ENCODE peak calls at places on chromosomes 3 and 15, in ten cellular contexts. J is ovary, C is left ventricle myocardium inferior, H is tibial nerve, B is caudate nucleus, M is astrocyte, Y is fibroblast of lung, Q is lung, G is AG04450, U is MM.1S. Z is an unnamed sample.

GRCh38 chr15:62977952-62978811 is 64.4 kb upstream of the TPM1 start:
- DNase-seq in J (no peak), C (no peak), H (no peak), B (no peak), M (peak; percentile 70), Y (peak; percentile 77), Q (no peak), G (no peak), U (no peak), Z (no peak)

GRCh38 chr3:77320514-77320913 is 280.6 kb downstream of the ROBO2 start:
- DNase-seq in J (no peak), C (no peak), H (no peak), B (no peak), M (peak; percentile 21), Y (peak; percentile 40), Q (no peak), G (peak; percentile 33), U (peak; percentile 42), Z (no peak)

GRCh38 chr15:59262316-59262715 is 55.7 kb downstream of the LDHAL6B start:
- DNase-seq in J (no peak), C (no peak), H (no peak), B (no peak), M (no peak), Y (no peak), Q (no peak), G (no peak), U (no peak), Z (no peak)

GRCh38 chr3:11438636-11439035 is 166.4 kb downstream of the ATG7 start:
- DNase-seq in J (peak; percentile 60), C (no peak), H (peak; percentile 29), B (no peak), M (no peak), Y (no peak), Q (no peak), G (no peak), U (no peak), Z (no peak)

GRCh38 chr3:132987396-132987795 is 50.8 kb upstream of the TMEM108 start:
- DNase-seq in J (no peak), C (no peak), H (no peak), B (no peak), M (no peak), Y (no peak), Q (no peak), G (no peak), U (no peak), Z (no peak)

GRCh38 chr3:165830746-165831145 is 6.5 kb downstream of the BCHE start:
- DNase-seq in J (no peak), C (no peak), H (no peak), B (no peak), M (peak; percentile 1), Y (no peak), Q (no peak), G (no peak), U (no peak), Z (no peak)

GRCh38 chr3:149356044-149356592 is 21.3 kb downstream of the TM4SF1 start:
- DNase-seq in J (no peak), C (no peak), H (no peak), B (no peak), M (no peak), Y (no peak), Q (no peak), G (no peak), U (no peak), Z (no peak)

GRCh38 chr3:63625161-63625560 is 27.3 kb upstream of the SNTN start:
- DNase-seq in J (no peak), C (no peak), H (no peak), B (no peak), M (peak; percentile 96), Y (peak; percentile 96), Q (no peak), G (peak; percentile 63), U (no peak), Z (no peak)

GRCh38 chr3:64454179-64454578 is 228.9 kb upstream of the PRICKLE2 start:
- DNase-seq in J (no peak), C (no peak), H (no peak), B (no peak), M (peak; percentile 79), Y (peak; percentile 86), Q (no peak), G (no peak), U (no peak), Z (no peak)

GRCh38 chr3:72490688-72491430 is 357.4 kb downstream of the SHQ1 start:
- DNase-seq in J (no peak), C (no peak), H (peak; percentile 21), B (no peak), M (no peak), Y (no peak), Q (no peak), G (no peak), U (no peak), Z (no peak)

GRCh38 chr3:98518816-98519215 is 3.9 kb downstream of the CLDND1 start:
- DNase-seq in J (no peak), C (no peak), H (no peak), B (peak; percentile 40), M (no peak), Y (no peak), Q (no peak), G (no peak), U (no peak), Z (no peak)

GRCh38 chr3:169813757-169814517 is 1.2 kb upstream of the LRRC34 start:
- DNase-seq in J (peak; percentile 26), C (no peak), H (peak; percentile 8), B (no peak), M (no peak), Y (no peak), Q (peak; percentile 30), G (no peak), U (peak; percentile 98), Z (no peak)

GRCh38 chr3:35602395-35602936 is 36.9 kb upstream of the ARPP21 start:
- DNase-seq in J (no peak), C (no peak), H (no peak), B (no peak), M (no peak), Y (no peak), Q (no peak), G (no peak), U (no peak), Z (no peak)

GRCh38 chr15:43749690-43750345 is 3.6 kb downstream of the PDIA3 start:
- DNase-seq in J (no peak), C (no peak), H (no peak), B (no peak), M (peak; percentile 5), Y (no peak), Q (no peak), G (no peak), U (peak; percentile 84), Z (no peak)

DNA sequence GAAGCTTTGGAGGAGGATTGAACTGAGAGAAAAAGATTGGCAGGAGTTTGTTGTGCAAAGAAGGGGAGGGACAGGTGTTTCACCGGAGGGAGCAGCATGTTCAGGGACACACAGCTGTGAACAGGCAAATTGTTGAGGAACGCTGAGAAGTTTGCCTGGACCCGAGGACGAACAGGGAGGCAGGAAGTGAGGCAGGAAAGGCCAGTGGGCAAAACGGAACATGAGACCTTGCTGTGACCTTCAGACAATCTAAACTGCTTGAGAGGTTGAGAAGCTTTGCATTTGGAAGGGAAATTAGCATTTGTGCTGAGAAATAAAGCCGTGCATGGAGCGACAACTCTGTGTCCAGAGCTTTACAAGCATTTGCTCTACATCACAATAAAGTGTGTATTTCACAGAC is 47.9 kb downstream of the CDC25A start:
- DNase-seq in J (no peak), C (no peak), H (no peak), B (no peak), M (no peak), Y (no peak), Q (no peak), G (no peak), U (no peak), Z (no peak)
- H3K27ac ChIP-seq in J (no peak overlapping the region), C (peak overlapping the region; percentile 61), H (no peak overlapping the region), B (no peak overlapping the region), M (no peak overlapping the region), Y (no peak overlapping the region), Q (no peak overlapping the region), G (no peak overlapping the region), U (no peak overlapping the region), Z (no peak overlapping the region)

GRCh38 chr3:33807190-33807589 is 8.8 kb downstream of the PDCD6IP start:
- DNase-seq in J (no peak), C (peak; percentile 27), H (no peak), B (no peak), M (no peak), Y (no peak), Q (no peak), G (no peak), U (no peak), Z (no peak)
- H3K27ac ChIP-seq in J (no peak overlapping the region), C (peak overlapping the region; percentile 66), H (no peak overlapping the region), B (no peak overlapping the region), M (no peak overlapping the region), Y (no peak overlapping the region), Q (peak overlapping the region; percentile 89), G (no peak overlapping the region), U (no peak overlapping the region), Z (no peak overlapping the region)

DNA sequence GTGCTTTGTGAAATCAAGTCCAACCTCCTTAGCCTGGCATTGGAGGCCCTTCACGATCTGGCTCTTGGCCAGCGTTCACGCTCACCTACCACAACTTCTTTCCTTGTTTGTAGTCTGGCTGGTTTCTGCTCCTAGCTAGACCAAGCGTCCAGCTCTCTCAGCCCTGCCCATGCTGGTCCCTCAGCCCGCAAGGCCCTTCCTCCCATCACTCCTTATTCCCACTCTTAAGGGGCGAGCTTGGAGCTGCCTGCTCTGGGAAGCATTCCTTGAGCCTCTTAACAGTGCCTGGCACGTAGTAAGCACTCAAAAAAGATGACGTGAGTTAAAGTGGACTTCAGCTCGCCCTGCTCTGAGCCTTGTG is 8.7 kb downstream of the SLC6A6 start:
- DNase-seq in J (no peak), C (no peak), H (no peak), B (no peak), M (no peak), Y (no peak), Q (peak; percentile 80), G (no peak), U (no peak), Z (no peak)
- H3K27ac ChIP-seq in J (no peak overlapping the region), C (no peak overlapping the region), H (no peak overlapping the region), B (no peak overlapping the region), M (peak overlapping the region; percentile 32), Y (peak overlapping the region; percentile 80), Q (peak overlapping the region; percentile 77), G (peak overlapping the region; percentile 52), U (no peak overlapping the region), Z (no peak overlapping the region)

GRCh38 chr3:4990061-4990460 is 10.8 kb downstream of the BHLHE40 start:
- DNase-seq in J (no peak), C (no peak), H (no peak), B (no peak), M (no peak), Y (no peak), Q (no peak), G (no peak), U (no peak), Z (no peak)

GRCh38 chr3:4987374-4988296 is 8.4 kb downstream of the BHLHE40 start:
- DNase-seq in J (no peak), C (no peak), H (no peak), B (no peak), M (no peak), Y (no peak), Q (no peak), G (no peak), U (no peak), Z (no peak)

GRCh38 chr3:4986611-4987373 is 7.6 kb downstream of the BHLHE40 start:
- DNase-seq in J (peak; percentile 99), C (peak; percentile 97), H (peak; percentile 88), B (peak; percentile 61), M (peak; percentile 98), Y (peak; percentile 99), Q (peak; percentile 97), G (peak; percentile 89), U (peak; percentile 78), Z (peak; percentile 89)

GRCh38 chr3:4989649-4989966 is 10.4 kb downstream of the BHLHE40 start:
- DNase-seq in J (no peak), C (no peak), H (no peak), B (no peak), M (no peak), Y (no peak), Q (no peak), G (no peak), U (no peak), Z (no peak)

GRCh38 chr3:4988815-4989648 is 9.8 kb downstream of the BHLHE40 start:
- DNase-seq in J (no peak), C (peak; percentile 50), H (peak; percentile 56), B (no peak), M (peak; percentile 41), Y (peak; percentile 48), Q (no peak), G (no peak), U (no peak), Z (no peak)
- H3K27ac ChIP-seq in J (peak overlapping the region; percentile 43), C (peak overlapping the region; percentile 100), H (peak overlapping the region; percentile 59), B (no peak overlapping the region), M (no peak overlapping the region), Y (peak overlapping the region; percentile 14), Q (peak overlapping the region; percentile 38), G (no peak overlapping the region), U (no peak overlapping the region), Z (peak overlapping the region; percentile 54)

Z was measured in thoracic aorta.